ENCODE peak calls at places on chromosomes 7 and 10, in six cellular contexts. R is GM13976; G is activated CD8-positive, alpha-beta memory T cell treated with anti-CD3 and anti-CD28 coated beads, Interleukin-2, amount 50 U/mL, for 4 hours; X is fibroblast of pulmonary artery; W is nephron progenitor cell; C is head of caudate nucleus. P is an unnamed sample.

GRCh38 chr7:132343196-132343595 is 233.1 kb downstream of the PLXNA4 start:
- DNase-seq in C (no peak), X (peak), W (no peak), G (no peak), R (no peak), P (no peak)

GRCh38 chr10:91409869-91410637 is at the start of gene HECTD2:
- DNase-seq in G (peak), C (peak), W (peak), R (peak), X (peak), P (peak)

GRCh38 chr7:71132521-71133231 is 732 bp downstream of the GALNT17 start:
- DNase-seq in C (no peak), R (no peak), X (no peak), W (peak), G (no peak), P (no peak)

GRCh38 chr7:101743241-101743994 is 74.0 kb upstream of the CUX1 start:
- DNase-seq in X (peak), R (peak), C (peak), W (peak), G (peak), P (peak)

GRCh38 chr7:141323826-141324225 is 227.4 kb upstream of the AGK start:
- DNase-seq in R (no peak), W (no peak), C (no peak), G (no peak), X (no peak), P (no peak)

GRCh38 chr7:2981103-2981480 is 62.6 kb downstream of the CARD11 start:
- DNase-seq in G (no peak), W (no peak), C (no peak), X (no peak), R (no peak), P (no peak)

GRCh38 chr7:153518201-153518984 is 533.8 kb upstream of the DPP6 start:
- DNase-seq in G (no peak), W (no peak), C (no peak), R (no peak), X (no peak), P (no peak)

GRCh38 chr10:53013201-53013808 is 240.7 kb upstream of the MBL2 start:
- DNase-seq in C (no peak), G (no peak), X (no peak), R (no peak), W (no peak), P (no peak)

GRCh38 chr10:50409965-50410811 is 158.9 kb upstream of the ASAH2 start:
- DNase-seq in R (no peak), C (no peak), X (no peak), W (no peak), G (no peak), P (no peak)

GRCh38 chr10:4819067-4819466 is 6.9 kb upstream of the AKR1E2 start:
- DNase-seq in C (no peak), X (no peak), W (no peak), R (no peak), G (no peak), P (no peak)

GRCh38 chr10:20955355-20955893 is 58.3 kb upstream of the NEBL start:
- DNase-seq in C (no peak), W (no peak), R (no peak), G (no peak), X (no peak), P (no peak)

GRCh38 chr10:131024259-131025131 is 287.0 kb downstream of the TCERG1L start:
- DNase-seq in W (no peak), G (no peak), R (no peak), C (no peak), X (no peak), P (no peak)

GRCh38 chr10:111835562-111835961 is 348.0 kb downstream of the GPAM start:
- DNase-seq in X (no peak), C (no peak), W (no peak), G (no peak), R (no peak), P (no peak)

GRCh38 chr10:130466271-130466997 is 330.2 kb downstream of the GLRX3 start:
- DNase-seq in W (no peak), X (no peak), G (no peak), R (no peak), C (no peak), P (no peak)

GRCh38 chr10:131870831-131871672 is 29.8 kb upstream of the PPP2R2D start:
- DNase-seq in W (no peak), G (no peak), C (no peak), R (no peak), X (no peak), P (no peak)

GRCh38 chr10:71684356-71685173 is 35.0 kb downstream of the C10orf105 start:
- DNase-seq in W (no peak), G (no peak), R (no peak), C (peak), X (no peak), P (no peak)

GRCh38 chr10:11208243-11208642 is 190.6 kb downstream of the CELF2 start:
- DNase-seq in C (no peak), X (no peak), W (no peak), G (no peak), R (no peak), P (no peak)

GRCh38 chr7:40848541-40849221 is 713.9 kb downstream of the SUGCT start:
- DNase-seq in X (peak), R (no peak), G (no peak), W (no peak), C (no peak), P (no peak)

GRCh38 chr7:137025469-137026175 is 157.2 kb downstream of the CHRM2 start:
- DNase-seq in R (no peak), X (peak), G (no peak), C (no peak), W (no peak), P (no peak)

GRCh38 chr10:30583778-30584415 is 45.7 kb downstream of the LYZL2 start:
- DNase-seq in W (peak), R (peak), C (peak), X (peak), G (no peak), P (peak)

GRCh38 chr7:44581426-44581906 is 565 bp downstream of the TMED4 start:
- DNase-seq in W (no peak), G (peak), C (no peak), R (peak), X (no peak), P (peak)

P was measured in GM10248.